ENCODE peak calls at places on chromosomes 11 and 22, in eight cellular contexts. Y is foreskin fibroblast; Z is adipocyte; X is SJSA1; B is neuronal stem cell; K is fibroblast of pulmonary artery; V is Peyer's patch; A is naive thymus-derived CD4-positive, alpha-beta T cell. O is an unnamed sample.

GRCh38 chr11:75214411-75214821 is 26.2 kb upstream of the TPBGL start:
- DNase-seq in K (peak; percentile 86), B (peak; percentile 90), X (peak; percentile 41), A (peak; percentile 70), Y (peak; percentile 86), V (peak; percentile 69), Z (peak; percentile 76), O (peak; percentile 75)

GRCh38 chr22:40239345-40239683 is 61.6 kb downstream of the TNRC6B start:
- DNase-seq in A (no peak), X (no peak), Z (no peak), K (no peak), B (no peak), V (no peak), Y (no peak), O (no peak)

GRCh38 chr11:98234698-98235097 is 786.1 kb upstream of the CNTN5 start:
- DNase-seq in Y (no peak), X (no peak), Z (no peak), A (no peak), V (no peak), B (no peak), K (no peak), O (no peak)

GRCh38 chr11:59088164-59088563 is 2.1 kb downstream of the GLYATL1B start:
- DNase-seq in Z (no peak), K (no peak), A (no peak), V (no peak), X (no peak), Y (no peak), B (no peak), O (no peak)

GRCh38 chr11:113505541-113506375 is 30.6 kb upstream of the DRD2 start:
- DNase-seq in Y (peak; percentile 57), Z (peak; percentile 2), X (no peak), B (no peak), V (no peak), K (peak; percentile 90), A (no peak), O (peak; percentile 10)

GRCh38 chr11:72787262-72788104 is 6.4 kb downstream of the STARD10 start:
- DNase-seq in K (no peak), V (peak; percentile 77), A (no peak), Y (no peak), Z (no peak), X (no peak), B (no peak), O (no peak)

GRCh38 chr11:46277623-46278386 is at the start of gene CREB3L1:
- DNase-seq in Y (no peak), B (no peak), V (peak; percentile 84), Z (peak; percentile 61), A (no peak), K (no peak), X (no peak), O (peak; percentile 24)

GRCh38 chr22:50583294-50583865 is 731 bp upstream of the CHKB start:
- DNase-seq in K (no peak), V (no peak), B (no peak), Y (no peak), Z (no peak), A (no peak), X (no peak), O (no peak)

GRCh38 chr11:12863605-12864121 is 145.5 kb upstream of the RASSF10 start:
- DNase-seq in Y (no peak), K (no peak), V (no peak), A (no peak), B (no peak), Z (no peak), X (no peak), O (no peak)

GRCh38 chr11:46120361-46120710 is 918 bp downstream of the PHF21A start:
- DNase-seq in X (no peak), V (no peak), Y (no peak), B (no peak), Z (peak; percentile 53), A (no peak), K (no peak), O (no peak)

GRCh38 chr11:128725630-128726461 is 32.0 kb downstream of the FLI1 start:
- DNase-seq in X (no peak), Z (peak; percentile 78), K (peak; percentile 51), B (no peak), A (peak; percentile 87), V (no peak), Y (peak; percentile 47), O (no peak)

GRCh38 chr22:27386186-27386585 is 415.4 kb downstream of the MN1 start:
- DNase-seq in B (no peak), K (no peak), Z (no peak), X (no peak), Y (no peak), V (no peak), A (no peak), O (no peak)

GRCh38 chr11:15818132-15818842 is 538.1 kb downstream of the SOX6 start:
- DNase-seq in Y (no peak), Z (no peak), K (no peak), B (no peak), V (no peak), A (no peak), X (no peak), O (no peak)

GRCh38 chr11:1226981-1227550 is 4.2 kb downstream of the MUC5B start:
- DNase-seq in X (no peak), V (peak; percentile 38), K (peak; percentile 4), B (no peak), Y (peak; percentile 11), Z (no peak), A (no peak), O (no peak)

GRCh38 chr11:77418981-77419592 is 54.8 kb downstream of the PAK1 start:
- DNase-seq in A (no peak), K (peak; percentile 20), X (no peak), Z (no peak), V (no peak), Y (no peak), B (no peak), O (peak; percentile 26)

GRCh38 chr11:99244613-99245012 is 223.9 kb downstream of the CNTN5 start:
- DNase-seq in Y (no peak), X (no peak), B (no peak), A (no peak), V (no peak), Z (no peak), K (no peak), O (no peak)

GRCh38 chr11:2157294-2158040 is 3.5 kb downstream of the INS start:
- DNase-seq in V (no peak), X (no peak), A (no peak), K (no peak), Y (no peak), Z (no peak), B (no peak), O (no peak)

GRCh38 chr11:63871962-63872832 is 33.3 kb downstream of the MARK2 start:
- DNase-seq in V (peak; percentile 77), Z (peak; percentile 90), K (peak; percentile 94), X (peak; percentile 95), B (no peak), A (peak; percentile 11), Y (peak; percentile 96), O (peak; percentile 95)

DNA sequence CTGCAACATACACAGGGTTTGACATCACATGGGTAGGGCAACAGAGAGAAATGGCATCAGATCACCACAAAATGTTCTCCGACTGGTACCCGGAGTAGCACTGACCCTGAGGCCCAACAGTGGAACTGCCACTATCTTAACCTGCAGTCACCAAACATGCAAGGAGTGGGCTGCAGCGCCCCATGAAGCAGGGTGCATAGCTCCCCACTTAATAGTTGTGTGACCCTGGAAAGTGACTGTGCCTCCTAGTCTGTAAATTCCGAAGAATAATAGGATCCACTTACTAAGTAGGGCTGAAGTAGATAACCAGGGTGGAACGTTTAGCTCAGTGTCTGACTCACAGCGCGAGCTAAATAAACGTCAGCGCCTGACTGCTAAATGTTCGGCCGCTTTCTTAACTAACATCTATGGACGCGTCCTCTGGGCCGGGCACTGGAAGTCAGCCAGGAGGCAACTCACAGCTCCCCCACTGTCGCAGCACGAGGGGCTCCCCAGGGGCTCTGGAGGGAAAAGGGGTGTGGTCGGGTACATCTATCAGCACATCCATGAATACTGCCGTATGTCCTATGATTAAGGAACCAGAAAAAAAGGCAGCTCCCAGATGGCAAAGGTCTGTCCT is 777 bp downstream of the LTO1 start:
- DNase-seq in Z (peak; percentile 86), A (no peak), B (no peak), Y (peak; percentile 91), X (no peak), K (peak; percentile 77), V (no peak), O (peak; percentile 92)
- H3K4me3 ChIP-seq in Z (peak overlapping the region; percentile 88), A (peak overlapping the region; percentile 75), B (peak overlapping the region; percentile 95), Y (peak overlapping the region; percentile 99), X (peak overlapping the region; percentile 87), K (peak overlapping the region; percentile 96), V (peak overlapping the region; percentile 96), O (peak overlapping the region; percentile 75)

GRCh38 chr22:42500836-42501179 is 18.8 kb downstream of the RRP7A start:
- DNase-seq in B (no peak), V (no peak), Y (no peak), X (no peak), K (no peak), Z (no peak), A (no peak), O (no peak)

GRCh38 chr22:42500164-42500835 is 19.3 kb downstream of the RRP7A start:
- DNase-seq in V (peak; percentile 93), B (peak; percentile 65), X (peak; percentile 16), Y (peak; percentile 85), K (peak; percentile 71), Z (peak; percentile 82), A (peak; percentile 86), O (peak; percentile 59)
- H3K4me3 ChIP-seq in V (peak overlapping the region; percentile 51), B (peak overlapping the region; percentile 69), X (no peak overlapping the region), Y (peak overlapping the region; percentile 19), K (peak overlapping the region; percentile 34), Z (no peak overlapping the region), A (peak overlapping the region; percentile 53), O (peak overlapping the region; percentile 9)

GRCh38 chr11:67404515-67405195 is 772 bp downstream of the TBC1D10C start:
- DNase-seq in B (no peak), K (no peak), Z (no peak), V (no peak), Y (no peak), A (peak; percentile 42), X (no peak), O (no peak)
- H3K4me3 ChIP-seq in B (no peak overlapping the region), K (no peak overlapping the region), Z (no peak overlapping the region), V (peak overlapping the region; percentile 50), Y (no peak overlapping the region), A (peak overlapping the region; percentile 98), X (no peak overlapping the region), O (no peak overlapping the region)

GRCh38 chr22:30274061-30274812 is 7.6 kb upstream of the OSM start:
- DNase-seq in X (no peak), Y (no peak), K (no peak), B (no peak), V (no peak), Z (no peak), A (no peak), O (no peak)

GRCh38 chr22:30270841-30271240 is 4.2 kb upstream of the OSM start:
- DNase-seq in X (no peak), Z (no peak), K (peak; percentile 84), V (no peak), A (no peak), Y (no peak), B (no peak), O (peak; percentile 55)

GRCh38 chr22:30273196-30273595 is 6.5 kb upstream of the OSM start:
- DNase-seq in B (no peak), Y (no peak), K (no peak), V (no peak), X (no peak), Z (no peak), A (no peak), O (no peak)

GRCh38 chr22:30275625-30276024 is 9.0 kb upstream of the OSM start:
- DNase-seq in K (no peak), X (no peak), B (no peak), Z (no peak), Y (no peak), A (peak; percentile 27), V (no peak), O (no peak)

GRCh38 chr22:30272781-30273180 is 6.1 kb upstream of the OSM start:
- DNase-seq in Y (no peak), K (no peak), A (no peak), B (no peak), X (no peak), Z (no peak), V (no peak), O (no peak)
- H3K4me3 ChIP-seq in Y (no peak overlapping the region), K (no peak overlapping the region), A (no peak overlapping the region), B (no peak overlapping the region), X (no peak overlapping the region), Z (no peak overlapping the region), V (no peak overlapping the region), O (no peak overlapping the region)

O was measured in fibroblast of mammary gland.